ENCODE peak calls at places on chromosomes 3 and 15, in ten cellular contexts. N is CD4-positive, alpha-beta T cell; S is RWPE1; D is body of pancreas; Q is sigmoid colon; K is WERI-Rb-1; A is DND-41; F is endothelial cell; V is transverse colon; R is astrocyte of the spinal cord. B is an unnamed sample.

GRCh38 chr3:99950921-99951320 is 133.3 kb downstream of the CMSS1 start:
- DNase-seq in V (no peak), D (peak), Q (no peak), N (no peak), S (no peak), R (no peak), F (no peak), K (peak), A (no peak), B (no peak)

GRCh38 chr3:113847664-113848461 is 9.3 kb downstream of the GRAMD1C start:
- DNase-seq in V (no peak), F (no peak), A (no peak), N (no peak), K (no peak), Q (no peak), D (no peak), S (peak), R (no peak), B (no peak)

GRCh38 chr15:75171408-75171807 is 30.3 kb upstream of the C15orf39 start:
- DNase-seq in K (no peak), N (no peak), R (peak), A (peak), F (no peak), V (no peak), Q (no peak), D (no peak), S (no peak), B (no peak)

GRCh38 chr3:178562869-178563232 is 26.6 kb downstream of the KCNMB2 start:
- DNase-seq in K (no peak), Q (no peak), D (no peak), F (no peak), R (peak), V (no peak), A (no peak), S (no peak), N (no peak), B (no peak)

GRCh38 chr15:55221090-55222011 is 24.6 kb upstream of the RSL24D1 start:
- DNase-seq in A (no peak), F (no peak), D (no peak), N (no peak), K (no peak), S (peak), R (peak), Q (no peak), V (no peak), B (peak)

GRCh38 chr3:50655009-50655830 is 19.5 kb upstream of the DOCK3 start:
- DNase-seq in R (no peak), N (no peak), F (no peak), D (no peak), A (no peak), S (no peak), V (no peak), Q (no peak), K (peak), B (no peak)

GRCh38 chr3:190709351-190709773 is 153.1 kb downstream of the GMNC start:
- DNase-seq in A (no peak), N (no peak), V (no peak), S (no peak), Q (no peak), F (no peak), K (no peak), R (peak), D (no peak), B (no peak)

GRCh38 chr3:66675383-66675782 is 174.6 kb upstream of the LRIG1 start:
- DNase-seq in D (no peak), Q (no peak), A (no peak), N (no peak), S (no peak), F (no peak), V (no peak), R (no peak), K (no peak), B (no peak)

GRCh38 chr3:39819517-39820298 is 10.3 kb downstream of the MYRIP start:
- DNase-seq in N (no peak), V (no peak), Q (no peak), S (no peak), F (no peak), A (no peak), K (no peak), R (no peak), D (no peak), B (no peak)

GRCh38 chr3:12875857-12876451 is 34.6 kb upstream of the RPL32 start:
- DNase-seq in K (no peak), D (peak), V (peak), A (no peak), Q (no peak), F (peak), R (no peak), S (no peak), N (no peak), B (peak)

GRCh38 chr3:60316121-60316783 is 935.0 kb downstream of the FHIT start:
- DNase-seq in V (no peak), N (no peak), D (no peak), R (peak), Q (no peak), A (no peak), K (no peak), S (no peak), F (no peak), B (no peak)

GRCh38 chr3:134517796-134518195 is 31.9 kb downstream of the CEP63 start:
- DNase-seq in R (peak), S (no peak), K (no peak), V (no peak), F (no peak), N (no peak), Q (no peak), D (no peak), A (no peak), B (no peak)

GRCh38 chr3:10645800-10646199 is 140.4 kb upstream of the ATP2B2 start:
- DNase-seq in Q (no peak), K (no peak), S (no peak), V (no peak), N (no peak), F (no peak), A (no peak), R (no peak), D (no peak), B (no peak)

GRCh38 chr3:69292959-69293574 is 92.8 kb downstream of the FRMD4B start:
- DNase-seq in S (no peak), D (no peak), K (no peak), F (no peak), Q (no peak), A (no peak), R (no peak), N (no peak), V (no peak), B (no peak)

GRCh38 chr3:101643009-101643844 is 33.7 kb downstream of the ZBTB11 start:
- DNase-seq in D (no peak), Q (no peak), N (no peak), V (no peak), S (no peak), R (no peak), A (no peak), F (no peak), K (no peak), B (no peak)

GRCh38 chr3:160667452-160667851 is 9.5 kb upstream of the ARL14 start:
- DNase-seq in A (no peak), S (peak), Q (no peak), F (no peak), K (no peak), V (peak), R (peak), N (no peak), D (no peak), B (no peak)

GRCh38 chr15:69658401-69658945 is 205.9 kb downstream of the RPLP1 start:
- DNase-seq in D (no peak), R (no peak), Q (no peak), A (no peak), S (no peak), V (no peak), N (no peak), K (no peak), F (no peak), B (peak)

GRCh38 chr15:29674661-29675533 is 147.4 kb downstream of the TJP1 start:
- DNase-seq in Q (no peak), N (no peak), K (no peak), D (peak), R (peak), A (no peak), S (peak), V (peak), F (peak), B (no peak)

GRCh38 chr3:121869731-121870130 is 24.5 kb upstream of the SLC15A2 start:
- DNase-seq in R (no peak), N (no peak), S (no peak), V (no peak), A (no peak), Q (no peak), F (no peak), D (no peak), K (no peak), B (no peak)

GRCh38 chr3:71185733-71186455 is 397.6 kb downstream of the FOXP1 start:
- DNase-seq in R (peak), N (peak), F (no peak), A (no peak), D (no peak), K (no peak), Q (no peak), V (peak), S (peak), B (no peak)

GRCh38 chr3:5948081-5948480 is 760.6 kb downstream of the EDEM1 start:
- DNase-seq in K (no peak), V (no peak), F (no peak), R (no peak), N (no peak), D (no peak), S (no peak), Q (no peak), A (no peak), B (no peak)

GRCh38 chr15:26421065-26421464 is 351.8 kb downstream of the GABRB3 start:
- DNase-seq in N (no peak), R (no peak), K (peak), S (no peak), D (no peak), Q (no peak), V (no peak), A (no peak), F (no peak), B (no peak)

GRCh38 chr3:152737021-152737908 is 97.7 kb upstream of the P2RY1 start:
- DNase-seq in F (no peak), A (no peak), Q (peak), D (peak), R (peak), N (no peak), K (no peak), S (peak), V (no peak), B (peak)

GRCh38 chr3:127684871-127685707 is 12.3 kb downstream of the ABTB1 start:
- DNase-seq in R (no peak), D (peak), K (peak), N (no peak), A (no peak), S (no peak), V (no peak), F (no peak), Q (peak), B (no peak)

GRCh38 chr15:39704684-39705083 is 78.0 kb downstream of the FSIP1 start:
- DNase-seq in Q (no peak), K (no peak), F (no peak), A (no peak), D (no peak), N (no peak), S (no peak), V (no peak), R (peak), B (no peak)

GRCh38 chr3:11591006-11591360 is 52.7 kb downstream of the VGLL4 start:
- DNase-seq in D (no peak), N (no peak), K (no peak), S (no peak), R (no peak), A (no peak), F (no peak), V (no peak), Q (no peak), B (no peak)

GRCh38 chr3:151382671-151383070 is 1.9 kb downstream of the P2RY12 start:
- DNase-seq in F (no peak), D (no peak), S (no peak), R (no peak), A (no peak), Q (no peak), V (no peak), K (no peak), N (no peak), B (no peak)

DNA sequence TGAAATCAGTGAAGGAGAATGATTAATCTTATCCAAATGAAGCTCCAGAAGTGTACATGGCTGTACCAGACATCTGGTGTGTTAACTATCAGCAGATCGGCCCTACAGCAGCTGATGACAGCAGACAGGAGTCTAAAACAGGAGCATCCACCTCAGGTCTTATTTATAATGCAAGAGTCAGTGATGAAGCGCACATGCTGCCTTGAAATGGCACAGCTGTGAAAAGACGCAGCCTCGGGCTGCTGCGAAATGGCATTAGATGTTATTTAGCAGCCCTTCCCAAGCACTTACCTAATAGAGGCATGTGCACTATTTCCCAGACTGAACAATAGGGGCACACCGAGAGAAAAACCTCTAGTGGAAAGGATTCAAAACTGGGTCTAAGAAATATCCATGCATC is 472.3 kb upstream of the CBLB start:
- DNase-seq in S (no peak), K (peak), D (no peak), Q (peak), R (no peak), A (no peak), N (no peak), V (no peak), F (no peak), B (no peak)
- TF ChIP-seq CTCF in S (no peak), K (no peak), D (no peak), Q (no peak), R (no peak), A (no peak), N (no peak), V (no peak), F (no peak), B (no peak)

GRCh38 chr3:107752202-107752990 is 229.6 kb downstream of the BBX start:
- DNase-seq in D (peak), K (peak), R (peak), V (no peak), N (no peak), S (peak), Q (no peak), A (no peak), F (peak), B (no peak)
- TF ChIP-seq CTCF in D (peak), K (peak), R (peak), V (peak), N (peak), S (peak), Q (peak), A (peak), F (peak), B (peak)

GRCh38 chr15:25055356-25056068 is 100.7 kb downstream of the SNRPN start:
- DNase-seq in A (no peak), N (no peak), R (no peak), S (no peak), D (no peak), K (no peak), Q (no peak), V (no peak), F (no peak), B (no peak)

GRCh38 chr15:25058080-25058785 is 103.4 kb downstream of the SNRPN start:
- DNase-seq in D (no peak), Q (no peak), K (no peak), N (no peak), F (no peak), A (peak), R (no peak), V (no peak), S (no peak), B (no peak)

GRCh38 chr15:25054943-25055342 is 100.2 kb downstream of the SNRPN start:
- DNase-seq in A (no peak), K (no peak), D (no peak), S (no peak), N (no peak), R (no peak), V (no peak), F (no peak), Q (no peak), B (no peak)

GRCh38 chr15:25057574-25057973 is 102.8 kb downstream of the SNRPN start:
- DNase-seq in N (no peak), K (no peak), Q (no peak), D (no peak), S (no peak), F (no peak), R (no peak), A (peak), V (no peak), B (no peak)

GRCh38 chr15:25056484-25057429 is 102.0 kb downstream of the SNRPN start:
- DNase-seq in K (no peak), Q (no peak), F (no peak), D (no peak), A (peak), V (no peak), S (no peak), R (no peak), N (no peak), B (no peak)
- TF ChIP-seq CTCF in K (no peak), Q (no peak), F (peak), D (no peak), A (peak), V (no peak), S (no peak), R (no peak), N (no peak), B (no peak)

GRCh38 chr15:53976844-53977392 is 1.3 kb upstream of the UNC13C start:
- DNase-seq in S (peak), Q (no peak), K (peak), A (no peak), R (no peak), N (no peak), V (no peak), D (peak), F (peak), B (no peak)
- TF ChIP-seq CTCF in S (no peak), Q (no peak), K (peak), A (no peak), R (no peak), N (no peak), V (no peak), D (peak), F (no peak), B (no peak)

GRCh38 chr15:36644156-36644896 is 64.9 kb downstream of the CDIN1 start:
- DNase-seq in F (no peak), A (no peak), S (no peak), K (no peak), Q (no peak), N (no peak), V (no peak), D (peak), R (no peak), B (no peak)

GRCh38 chr15:36642311-36642710 is 62.9 kb downstream of the CDIN1 start:
- DNase-seq in S (no peak), D (no peak), V (no peak), A (no peak), R (no peak), F (no peak), K (no peak), Q (no peak), N (no peak), B (no peak)

GRCh38 chr15:36643551-36643950 is 64.1 kb downstream of the CDIN1 start:
- DNase-seq in A (no peak), Q (no peak), S (peak), N (no peak), V (no peak), F (no peak), K (no peak), R (peak), D (no peak), B (no peak)

DNA sequence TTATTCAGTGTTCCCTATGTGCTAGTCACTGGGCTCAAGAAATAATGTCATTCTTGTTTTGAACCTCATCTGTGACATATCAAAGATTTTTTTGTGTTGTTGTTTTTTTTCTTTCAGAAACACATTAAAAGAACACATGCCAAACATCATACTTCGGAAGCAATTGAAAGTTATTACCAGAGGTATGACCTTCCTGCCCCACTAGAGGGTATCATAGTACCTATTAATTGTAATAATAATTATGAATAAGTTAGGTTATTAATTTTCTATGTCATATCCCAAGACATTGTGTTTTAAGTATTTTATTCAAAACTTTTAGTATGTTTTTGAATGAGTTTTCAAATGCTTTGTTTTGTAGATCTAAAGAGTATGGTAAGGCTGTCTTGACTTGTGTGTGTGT is 65.7 kb downstream of the CDIN1 start:
- DNase-seq in D (no peak), Q (no peak), F (no peak), K (no peak), N (no peak), V (no peak), R (no peak), A (no peak), S (peak), B (no peak)
- TF ChIP-seq CTCF in D (no peak), Q (peak), F (no peak), K (no peak), N (no peak), V (no peak), R (no peak), A (no peak), S (no peak), B (no peak)

DNA sequence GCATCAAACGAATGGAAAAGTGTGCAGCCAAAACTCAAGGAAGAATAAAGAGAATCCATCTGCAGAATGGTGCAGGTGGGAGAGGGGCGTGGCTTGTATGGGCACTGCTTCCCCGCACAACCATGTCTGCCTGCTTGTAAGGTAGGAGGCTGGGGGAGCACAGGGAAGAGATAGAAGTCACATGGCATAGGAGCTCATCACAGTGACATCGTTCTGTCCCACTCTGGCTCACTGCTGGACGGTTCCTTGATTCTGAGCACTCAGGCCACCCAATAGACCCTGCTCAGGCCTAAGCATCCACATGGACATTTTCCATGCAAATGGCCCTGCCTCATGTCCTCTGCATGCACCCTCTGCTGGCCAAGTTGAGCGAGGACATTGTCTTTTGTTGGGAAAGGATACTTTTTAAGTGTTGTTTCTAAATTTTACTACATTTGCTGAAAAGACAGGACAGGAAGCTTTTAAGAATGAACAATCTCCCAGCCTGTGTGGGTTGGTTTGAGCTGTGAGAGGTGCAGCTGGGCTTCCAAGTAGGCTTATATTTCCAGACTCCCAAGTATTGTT is 3.1 kb downstream of the MYLK start:
- DNase-seq in K (peak), Q (no peak), R (peak), F (peak), A (no peak), N (no peak), S (no peak), V (no peak), D (peak), B (no peak)
- TF ChIP-seq CTCF in K (peak), Q (peak), R (peak), F (peak), A (peak), N (no peak), S (peak), V (peak), D (peak), B (peak)

GRCh38 chr15:48440084-48440483 is 108.9 kb downstream of the DUT start:
- DNase-seq in A (no peak), V (no peak), Q (peak), K (no peak), F (no peak), S (no peak), R (peak), D (peak), N (no peak), B (no peak)
- TF ChIP-seq CTCF in A (no peak), V (no peak), Q (no peak), K (no peak), F (no peak), S (no peak), R (no peak), D (no peak), N (no peak), B (no peak)

DNA sequence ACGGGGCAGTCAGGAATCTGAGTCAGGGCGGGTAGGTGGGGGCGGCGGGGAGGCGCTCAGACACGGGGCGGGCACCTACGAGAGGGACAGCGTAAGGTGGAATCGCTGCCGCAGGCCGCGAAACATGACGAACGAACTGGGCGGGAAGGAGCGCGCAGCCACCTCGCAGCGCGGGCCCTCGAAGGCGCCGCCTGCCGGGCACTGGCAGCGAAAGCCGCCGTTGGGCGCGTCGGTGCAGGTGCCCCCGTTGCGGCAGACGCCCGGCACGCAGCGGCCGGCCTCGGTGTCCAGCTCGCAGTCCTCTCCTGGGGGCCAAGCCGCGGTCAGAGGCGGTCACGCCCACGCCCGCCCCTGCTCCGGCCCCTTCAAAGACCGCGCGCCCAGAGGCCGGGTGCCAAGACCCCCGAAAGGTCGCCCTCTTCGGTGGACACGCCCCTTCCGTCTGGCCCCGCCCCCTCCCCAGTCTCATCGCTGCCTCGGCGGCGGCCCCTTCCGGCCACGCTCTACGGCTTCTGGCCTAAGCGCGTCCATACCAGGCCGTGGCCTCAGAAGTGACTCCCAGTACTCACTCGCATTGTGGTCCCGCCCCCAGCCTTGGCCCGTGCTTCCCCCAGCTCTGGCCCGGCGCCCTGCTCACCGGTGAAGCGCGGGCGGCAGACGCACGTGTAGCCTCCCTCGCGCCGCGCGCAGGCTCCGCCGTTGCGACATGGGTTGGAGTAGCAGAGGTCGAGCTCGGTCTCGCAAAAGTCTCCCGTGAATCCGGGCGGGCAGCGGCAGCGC is 6.4 kb downstream of the CELSR3 start:
- DNase-seq in R (peak), A (no peak), N (peak), K (no peak), D (peak), V (peak), F (peak), S (peak), Q (peak), B (peak)
- TF ChIP-seq CTCF in R (peak), A (no peak), N (peak), K (no peak), D (peak), V (peak), F (peak), S (peak), Q (peak), B (peak)

B was measured in GM10248.